ENCODE peak calls at places on chromosomes 5 and 9, in four cellular contexts. L is WTC11, W is natural killer cell, E is GM23338. U is an unnamed sample.

GRCh38 chr9:13719981-13720380 is 440.5 kb upstream of the MPDZ start:
- DNase-seq in E (no peak), W (no peak), L (no peak), U (no peak)

GRCh38 chr5:37847978-37848425 is 8.2 kb upstream of the GDNF start:
- DNase-seq in E (no peak), L (no peak), W (no peak), U (no peak)

GRCh38 chr5:57335092-57335491 is 147.5 kb downstream of the ACTBL2 start:
- DNase-seq in E (no peak), L (no peak), W (no peak), U (no peak)

GRCh38 chr5:60026174-60026573 is 132.6 kb upstream of the PDE4D start:
- DNase-seq in E (no peak), L (no peak), W (no peak), U (no peak)

GRCh38 chr5:176780951-176781350 is 29.4 kb upstream of the UNC5A start:
- DNase-seq in E (no peak), L (no peak), W (no peak), U (no peak)

GRCh38 chr5:6780802-6781391 is 67.7 kb downstream of the TENT4A start:
- DNase-seq in L (no peak), W (no peak), E (peak), U (no peak)

GRCh38 chr9:121631978-121632418 is 19.4 kb upstream of the DAB2IP start:
- DNase-seq in W (no peak), E (no peak), L (no peak), U (no peak)

GRCh38 chr9:110099236-110099741 is 108.7 kb downstream of the C9orf152 start:
- DNase-seq in W (no peak), E (no peak), L (no peak), U (no peak)

GRCh38 chr9:126295082-126295477 is 31.5 kb upstream of the MVB12B start:
- DNase-seq in E (no peak), W (no peak), L (no peak), U (no peak)

GRCh38 chr9:71628247-71628646 is 140.1 kb downstream of the CEMIP2 start:
- DNase-seq in L (no peak), W (no peak), E (peak), U (no peak)

GRCh38 chr5:8057764-8058163 is 188.8 kb downstream of the MTRR start:
- DNase-seq in W (no peak), L (no peak), E (no peak), U (no peak)

GRCh38 chr5:60494144-60494543 is 205.8 kb downstream of the DEPDC1B start:
- DNase-seq in E (peak), W (no peak), L (no peak), U (no peak)

GRCh38 chr5:164175083-164175482 is 669.7 kb downstream of the MAT2B start:
- DNase-seq in W (no peak), L (no peak), E (no peak), U (no peak)

GRCh38 chr5:100746730-100747129 is 156.4 kb downstream of the ST8SIA4 start:
- DNase-seq in W (no peak), L (no peak), E (no peak), U (no peak)

GRCh38 chr9:127927457-127928231 is 2.9 kb downstream of the PIP5KL1 start:
- DNase-seq in W (no peak), L (peak), E (peak), U (peak)

GRCh38 chr5:145982572-145983314 is 46.4 kb downstream of the SH3RF2 start:
- DNase-seq in W (no peak), E (no peak), L (no peak), U (no peak)

GRCh38 chr5:33482335-33482734 is 41.6 kb downstream of the TARS1 start:
- DNase-seq in E (peak), L (peak), W (no peak), U (no peak)

GRCh38 chr9:121830441-121831140 is 179.2 kb downstream of the DAB2IP start:
- DNase-seq in E (no peak), L (no peak), W (no peak), U (no peak)

GRCh38 chr9:98995059-98995665 is 51.5 kb downstream of the COL15A1 start:
- DNase-seq in E (no peak), W (no peak), L (no peak), U (no peak)

GRCh38 chr9:123058834-123059233 is 25.4 kb downstream of the GPR21 start:
- DNase-seq in W (no peak), E (no peak), L (no peak), U (no peak)

GRCh38 chr9:114732842-114733241 is 50.9 kb upstream of the TEX48 start:
- DNase-seq in E (no peak), W (no peak), L (no peak), U (no peak)

GRCh38 chr5:88034520-88034919 is 234.1 kb downstream of the TMEM161B start:
- DNase-seq in L (no peak), W (no peak), E (no peak), U (no peak)

GRCh38 chr5:98663521-98663920 is 109.9 kb upstream of the RGMB start:
- DNase-seq in W (no peak), E (no peak), L (no peak), U (no peak)

GRCh38 chr5:138820695-138821094 is 54.4 kb downstream of the LRRTM2 start:
- DNase-seq in W (no peak), E (no peak), L (no peak), U (no peak)

GRCh38 chr5:56732147-56732546 is 83.2 kb upstream of the MAP3K1 start:
- DNase-seq in L (no peak), E (no peak), W (no peak), U (no peak)

GRCh38 chr5:38719916-38720315 is 125.9 kb upstream of the OSMR start:
- DNase-seq in W (no peak), E (no peak), L (no peak), U (no peak)

GRCh38 chr9:137621131-137621757 is 2.4 kb downstream of the EHMT1 start:
- DNase-seq in W (no peak), L (no peak), E (peak), U (no peak)

GRCh38 chr5:116135344-116135743 is 50.5 kb downstream of the COMMD10 start:
- DNase-seq in L (no peak), E (no peak), W (no peak), U (no peak)

GRCh38 chr5:177469061-177469628 is 4.3 kb downstream of the DBN1 start:
- DNase-seq in W (no peak), L (peak), E (peak), U (no peak)

GRCh38 chr5:56941981-56942380 is 9.9 kb downstream of the MIER3 start:
- DNase-seq in L (no peak), W (no peak), E (no peak), U (no peak)

GRCh38 chr9:100428871-100429654 is 2.1 kb downstream of the MSANTD3 start:
- DNase-seq in E (no peak), W (no peak), L (no peak), U (no peak)

GRCh38 chr9:20562051-20562450 is 60.2 kb downstream of the MLLT3 start:
- DNase-seq in W (no peak), L (no peak), E (no peak), U (no peak)

GRCh38 chr9:125631391-125632085 is 75.5 kb downstream of the MAPKAP1 start:
- DNase-seq in L (no peak), E (peak), W (no peak), U (no peak)

GRCh38 chr9:31486630-31487029 is 897.8 kb upstream of the ACO1 start:
- DNase-seq in W (no peak), L (no peak), E (no peak), U (no peak)

GRCh38 chr9:115211413-115212204 is 93.7 kb upstream of the TNC start:
- DNase-seq in W (no peak), E (no peak), L (no peak), U (no peak)

GRCh38 chr5:151142933-151143332 is 14.6 kb downstream of the ANXA6 start:
- DNase-seq in W (no peak), E (no peak), L (no peak), U (no peak)

GRCh38 chr9:35649431-35650340 is 1.0 kb downstream of the SIT1 start:
- DNase-seq in L (no peak), W (no peak), E (no peak), U (no peak)

DNA sequence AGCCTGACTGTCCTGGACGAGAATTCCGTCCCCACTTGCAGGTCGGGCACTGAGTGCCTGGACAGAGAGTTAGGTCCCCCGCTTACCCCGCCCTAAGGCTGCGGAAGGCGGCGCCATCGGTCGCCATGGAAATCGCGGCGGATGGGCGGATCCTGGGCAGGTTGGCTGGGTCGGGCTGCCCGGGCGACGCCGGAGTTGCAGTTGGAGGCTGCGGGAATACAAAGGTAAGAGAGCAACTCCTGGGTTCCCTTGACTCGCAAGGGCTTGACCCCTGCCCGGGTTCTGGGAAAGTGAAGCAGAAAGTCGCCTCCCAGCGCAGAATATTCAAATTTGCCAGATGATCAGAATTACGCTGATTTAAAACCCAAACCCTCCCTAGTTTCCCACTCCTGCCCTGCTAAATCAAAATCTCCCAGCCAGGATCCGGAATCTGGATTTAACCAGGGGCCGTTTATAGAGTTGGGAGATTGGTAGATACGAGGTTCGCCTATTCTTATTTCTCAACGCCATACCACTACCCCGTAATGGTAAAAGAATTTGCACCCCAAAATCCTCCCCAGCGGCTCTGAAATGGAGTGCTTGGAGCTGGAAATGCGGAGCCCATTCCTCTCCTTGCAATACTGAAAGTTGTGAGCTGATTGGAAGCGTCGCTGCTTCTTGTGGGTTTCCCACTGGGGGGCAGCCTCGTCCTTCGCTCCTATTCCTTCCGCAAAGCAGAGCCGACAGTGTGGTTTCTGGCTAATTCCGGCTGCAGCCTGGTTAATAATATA is 156.4 kb upstream of the RASEF start:
- DNase-seq in L (peak), W (no peak), E (peak), U (peak)
- TF ChIP-seq CTCF in L (peak), W (no peak), E (peak), U (peak)

DNA sequence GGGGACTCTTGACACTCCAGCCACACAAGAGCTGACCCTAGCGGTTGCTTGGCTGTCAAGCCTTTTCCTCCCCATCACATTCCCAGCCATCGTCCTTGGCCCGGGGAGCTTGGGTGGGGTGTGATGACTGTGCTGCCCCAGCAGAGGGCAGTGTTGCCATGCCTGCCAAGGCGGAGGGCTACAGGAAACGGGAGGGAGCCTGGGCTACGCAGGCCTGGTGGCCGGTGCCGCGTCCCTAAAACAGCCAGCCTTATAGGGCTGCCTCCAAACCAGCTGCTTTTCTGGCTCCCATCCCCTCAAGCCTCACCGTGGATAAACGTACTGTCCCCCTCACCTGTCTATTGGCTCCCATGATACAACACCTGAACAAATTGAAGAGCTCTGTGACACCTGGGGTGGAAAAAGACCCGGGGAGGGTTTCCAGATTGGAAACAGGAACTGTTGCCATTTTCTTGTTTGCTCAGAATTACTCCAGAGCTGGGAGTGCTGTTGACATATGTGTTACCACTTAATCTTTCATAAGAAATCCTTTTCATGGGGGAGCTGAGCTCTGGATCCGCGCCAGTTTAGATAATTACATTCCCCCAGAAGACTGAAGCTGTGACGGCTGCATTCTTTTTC is 72.8 kb upstream of the ASTN2 start:
- DNase-seq in E (peak), W (peak), L (peak), U (peak)
- TF ChIP-seq CTCF in E (peak), W (peak), L (peak), U (peak)

GRCh38 chr9:70514273-70514672 is 99.8 kb upstream of the KLF9 start:
- DNase-seq in L (no peak), W (no peak), E (no peak), U (no peak)

GRCh38 chr9:70504814-70505213 is 90.4 kb upstream of the KLF9 start:
- DNase-seq in L (no peak), W (no peak), E (no peak), U (no peak)

GRCh38 chr9:70506159-70506558 is 91.7 kb upstream of the KLF9 start:
- DNase-seq in L (no peak), W (no peak), E (no peak), U (no peak)

GRCh38 chr9:70511858-70512257 is 97.4 kb upstream of the KLF9 start:
- DNase-seq in W (no peak), E (no peak), L (no peak), U (no peak)

DNA sequence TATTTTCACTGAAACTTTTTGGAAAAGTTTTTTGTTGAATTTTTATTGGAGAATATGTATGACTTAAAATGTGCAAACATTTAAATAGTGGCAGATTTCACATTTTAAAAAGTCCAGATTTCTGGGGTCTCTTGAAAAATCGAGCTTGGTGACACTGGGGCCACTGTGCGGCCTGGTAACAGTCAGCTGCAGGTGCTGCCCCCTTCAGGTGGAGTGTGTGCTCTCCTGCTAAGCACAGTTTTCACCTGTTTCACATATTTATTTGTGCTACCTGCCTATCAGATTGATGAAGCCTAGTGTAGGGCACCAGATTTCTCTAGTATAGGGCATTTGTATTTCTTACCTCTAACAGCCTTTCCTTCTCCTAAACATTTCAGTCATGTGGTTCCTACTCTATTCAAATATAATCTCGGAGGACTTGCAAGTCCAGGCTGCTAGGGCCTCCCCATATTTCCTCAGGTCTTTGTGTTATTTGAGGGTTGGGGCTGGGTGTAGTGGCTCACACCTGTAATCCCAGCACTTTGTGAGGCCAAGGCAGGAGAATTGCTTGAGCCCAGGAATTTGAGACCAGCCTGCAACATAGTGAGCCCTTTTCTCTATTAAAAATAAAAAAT is 95.8 kb upstream of the KLF9 start:
- DNase-seq in E (peak), L (peak), W (no peak), U (peak)
- TF ChIP-seq CTCF in E (peak), L (peak), W (no peak), U (peak)

GRCh38 chr5:169754737-169755136 is 117.7 kb downstream of the DOCK2 start:
- DNase-seq in E (no peak), L (no peak), W (no peak), U (no peak)
- TF ChIP-seq CTCF in E (no peak), L (no peak), W (no peak), U (no peak)

GRCh38 chr5:90424245-90424644 is 14.7 kb upstream of the CETN3 start:
- DNase-seq in E (no peak), W (no peak), L (no peak), U (no peak)

GRCh38 chr5:90418214-90418613 is 8.7 kb upstream of the CETN3 start:
- DNase-seq in L (no peak), W (no peak), E (no peak), U (no peak)

GRCh38 chr5:90421136-90421535 is 11.6 kb upstream of the CETN3 start:
- DNase-seq in L (peak), W (no peak), E (peak), U (peak)
- TF ChIP-seq CTCF in L (no peak), W (no peak), E (peak), U (no peak)

U was measured in nephron progenitor cell.